ENCODE peak calls at places on chromosome 22, in ten cellular contexts. J, G, Y, E, N, M, K, O, Z and I are unnamed samples.

GRCh38 chr22:44132724-44133123 is 48.0 kb upstream of the PARVG start:
- DNase-seq in J (no peak), G (no peak), Y (peak), E (no peak), N (no peak), M (no peak), K (no peak), O (no peak), Z (no peak), I (no peak)

GRCh38 chr22:49205401-49205800 is 622.3 kb downstream of the BRD1 start:
- DNase-seq in J (no peak), G (no peak), Y (no peak), E (no peak), N (no peak), M (no peak), K (no peak), O (peak), Z (no peak), I (peak)

GRCh38 chr22:24230911-24231656 is 13.8 kb downstream of the GGT5 start:
- DNase-seq in J (peak), G (no peak), Y (peak), E (no peak), N (no peak), M (peak), K (peak), O (peak), Z (no peak), I (no peak)

GRCh38 chr22:27438271-27438980 is 363.1 kb downstream of the MN1 start:
- DNase-seq in J (peak), G (no peak), Y (peak), E (no peak), N (no peak), M (no peak), K (peak), O (peak), Z (peak), I (no peak)

GRCh38 chr22:24875862-24876506 is 70.0 kb downstream of the SGSM1 start:
- DNase-seq in J (no peak), G (peak), Y (no peak), E (peak), N (no peak), M (no peak), K (no peak), O (no peak), Z (no peak), I (peak)

GRCh38 chr22:49324527-49325491 is 502.9 kb downstream of the BRD1 start:
- DNase-seq in J (peak), G (no peak), Y (peak), E (no peak), N (no peak), M (no peak), K (no peak), O (peak), Z (no peak), I (peak)

GRCh38 chr22:35399114-35399677 is 744 bp upstream of the MCM5 start:
- DNase-seq in J (peak), G (no peak), Y (no peak), E (no peak), N (no peak), M (no peak), K (no peak), O (no peak), Z (no peak), I (no peak)

GRCh38 chr22:44096736-44097135 is 72.6 kb downstream of the PARVB start:
- DNase-seq in J (no peak), G (no peak), Y (peak), E (no peak), N (no peak), M (no peak), K (no peak), O (no peak), Z (no peak), I (no peak)

GRCh38 chr22:41969110-41969646 is at the start of gene SEPTIN3:
- DNase-seq in J (peak), G (no peak), Y (no peak), E (no peak), N (no peak), M (no peak), K (no peak), O (no peak), Z (no peak), I (no peak)

GRCh38 chr22:35308480-35308945 is 8.8 kb downstream of the TOM1 start:
- DNase-seq in J (no peak), G (no peak), Y (no peak), E (no peak), N (no peak), M (no peak), K (no peak), O (no peak), Z (no peak), I (no peak)

GRCh38 chr22:48919851-48920589 is 907.7 kb downstream of the BRD1 start:
- DNase-seq in J (no peak), G (no peak), Y (no peak), E (no peak), N (no peak), M (no peak), K (no peak), O (peak), Z (no peak), I (no peak)

GRCh38 chr22:22408731-22409696 is 99.5 kb downstream of the ZNF280B start:
- DNase-seq in J (peak), G (no peak), Y (no peak), E (peak), N (peak), M (no peak), K (peak), O (no peak), Z (peak), I (no peak)
- TF ChIP-seq CTCF in J (peak), G (peak), Y (no peak), E (peak), N (peak), M (no peak), K (peak), O (no peak), Z (peak), I (peak)

GRCh38 chr22:38843716-38844660 is at the start of gene NPTXR:
- DNase-seq in J (peak), G (peak), Y (peak), E (peak), N (no peak), M (peak), K (peak), O (peak), Z (peak), I (peak)
- TF ChIP-seq CTCF in J (no peak), G (no peak), Y (no peak), E (no peak), N (no peak), M (no peak), K (no peak), O (no peak), Z (no peak), I (no peak)

GRCh38 chr22:19476023-19476422 is 3.0 kb downstream of the UFD1 start:
- DNase-seq in J (no peak), G (no peak), Y (no peak), E (no peak), N (no peak), M (no peak), K (no peak), O (no peak), Z (no peak), I (no peak)

GRCh38 chr22:19470010-19470409 is 9.0 kb downstream of the UFD1 start:
- DNase-seq in J (no peak), G (no peak), Y (no peak), E (no peak), N (no peak), M (no peak), K (no peak), O (no peak), Z (no peak), I (no peak)

GRCh38 chr22:19471572-19471971 is 7.4 kb downstream of the UFD1 start:
- DNase-seq in J (no peak), G (no peak), Y (no peak), E (no peak), N (no peak), M (no peak), K (no peak), O (no peak), Z (no peak), I (no peak)

GRCh38 chr22:19472233-19472632 is 6.8 kb downstream of the UFD1 start:
- DNase-seq in J (no peak), G (no peak), Y (no peak), E (no peak), N (no peak), M (no peak), K (no peak), O (no peak), Z (no peak), I (no peak)

DNA sequence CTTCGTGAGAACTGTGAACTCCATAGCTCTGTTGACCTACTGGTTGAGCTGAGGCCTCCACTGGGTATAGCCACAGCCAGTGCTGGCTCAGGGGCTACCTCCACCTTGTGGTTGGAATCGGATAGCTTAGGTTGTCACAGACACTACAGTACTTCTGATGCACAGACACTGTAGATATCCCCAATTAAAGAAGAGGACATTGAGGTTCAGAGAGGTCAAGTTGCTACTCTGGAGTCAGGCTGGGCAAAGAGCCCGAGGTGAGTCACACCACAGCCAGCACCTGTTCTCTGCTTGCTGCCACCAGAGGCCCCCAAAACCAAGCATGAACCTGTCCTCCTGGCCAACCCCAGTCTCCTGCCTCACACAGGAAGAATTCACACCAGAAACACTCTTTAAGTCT is 5.4 kb downstream of the UFD1 start:
- DNase-seq in J (no peak), G (no peak), Y (peak), E (peak), N (no peak), M (no peak), K (no peak), O (no peak), Z (no peak), I (no peak)
- TF ChIP-seq CTCF in J (no peak), G (no peak), Y (peak), E (no peak), N (peak), M (no peak), K (no peak), O (no peak), Z (no peak), I (no peak)

DNA sequence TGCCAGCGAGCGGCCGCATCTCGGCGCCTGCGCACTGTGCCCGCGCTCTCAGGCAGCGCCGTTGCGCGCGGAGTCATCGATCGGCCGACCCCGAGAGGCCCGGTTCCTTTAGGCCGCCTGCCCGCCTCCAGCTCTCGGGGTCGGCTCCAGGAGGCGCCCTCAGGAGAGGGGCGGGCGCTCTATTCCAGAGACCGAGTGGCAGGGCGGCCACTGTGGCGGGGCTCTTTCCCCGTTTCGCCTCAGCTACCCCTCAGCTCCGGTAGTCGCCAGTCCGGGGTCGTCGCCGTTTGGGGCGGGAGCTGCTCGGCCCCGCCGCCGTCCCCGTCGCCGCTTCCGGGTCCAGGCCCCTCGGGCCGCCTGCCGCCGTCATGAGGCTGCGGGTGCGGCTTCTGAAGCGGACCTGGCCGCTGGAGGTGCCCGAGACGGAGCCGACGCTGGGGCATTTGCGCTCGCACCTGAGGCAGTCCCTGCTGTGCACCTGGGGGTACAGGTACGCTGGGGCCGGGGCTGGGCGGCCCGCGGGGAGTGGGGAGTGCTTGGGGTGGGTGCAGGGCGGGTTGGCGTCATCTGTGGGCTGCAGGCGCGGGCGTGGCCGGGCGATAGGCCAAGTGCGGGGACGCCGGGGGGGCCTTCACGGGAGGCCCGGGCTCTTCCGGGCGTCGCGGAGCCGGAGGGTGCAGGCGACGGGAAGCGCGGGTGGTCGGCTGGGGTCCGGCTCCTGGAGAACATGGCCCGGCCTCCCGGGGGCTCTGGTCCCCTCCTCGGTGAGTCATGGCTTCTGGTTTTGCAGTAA is at the start of gene FBXO7:
- DNase-seq in J (peak), G (peak), Y (peak), E (peak), N (peak), M (peak), K (peak), O (peak), Z (peak), I (peak)
- TF ChIP-seq CTCF in J (peak), G (peak), Y (peak), E (no peak), N (peak), M (peak), K (peak), O (no peak), Z (peak), I (no peak)

DNA sequence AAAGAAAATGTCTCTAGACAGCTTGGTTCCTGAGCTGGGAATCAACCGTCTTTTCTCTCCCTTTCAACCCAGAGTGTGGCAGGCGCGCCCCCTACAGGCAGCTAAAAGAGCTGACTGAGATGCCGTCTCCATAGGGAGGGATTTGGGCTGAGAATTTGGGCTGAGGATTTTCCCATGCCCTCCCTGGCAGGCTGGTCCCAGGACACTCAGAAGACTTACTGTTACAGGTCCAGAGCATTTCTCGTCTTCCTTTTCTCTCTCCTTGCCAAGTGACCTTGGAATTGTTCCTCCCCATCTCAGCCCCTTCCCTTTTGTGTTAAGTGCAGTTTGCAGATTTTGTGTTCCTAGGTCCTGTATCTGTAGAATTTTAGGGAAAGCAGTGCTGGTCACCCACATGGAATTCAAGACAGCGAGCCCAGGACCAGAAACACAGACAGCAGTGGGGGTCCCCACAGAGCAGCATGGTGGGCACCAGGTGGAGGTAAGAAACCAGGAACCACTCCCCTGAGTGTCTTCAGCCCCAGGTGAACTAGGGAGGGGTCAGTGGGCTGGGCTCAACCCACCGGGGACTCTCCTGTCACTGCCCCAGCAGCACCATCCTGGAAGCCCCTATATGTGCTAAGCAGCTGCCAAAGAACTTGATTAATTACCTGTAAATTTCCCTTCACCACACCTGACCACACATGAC is 9.9 kb upstream of the IGLL5 start:
- DNase-seq in J (peak), G (peak), Y (no peak), E (peak), N (peak), M (peak), K (peak), O (peak), Z (peak), I (no peak)
- TF ChIP-seq CTCF in J (peak), G (peak), Y (peak), E (peak), N (peak), M (peak), K (peak), O (no peak), Z (peak), I (peak)

GRCh38 chr22:39282642-39283311 is 36.6 kb downstream of the RPL3 start:
- DNase-seq in J (no peak), G (no peak), Y (peak), E (no peak), N (no peak), M (no peak), K (no peak), O (no peak), Z (no peak), I (no peak)
- TF ChIP-seq CTCF in J (no peak), G (peak), Y (no peak), E (no peak), N (no peak), M (no peak), K (no peak), O (no peak), Z (peak), I (no peak)

DNA sequence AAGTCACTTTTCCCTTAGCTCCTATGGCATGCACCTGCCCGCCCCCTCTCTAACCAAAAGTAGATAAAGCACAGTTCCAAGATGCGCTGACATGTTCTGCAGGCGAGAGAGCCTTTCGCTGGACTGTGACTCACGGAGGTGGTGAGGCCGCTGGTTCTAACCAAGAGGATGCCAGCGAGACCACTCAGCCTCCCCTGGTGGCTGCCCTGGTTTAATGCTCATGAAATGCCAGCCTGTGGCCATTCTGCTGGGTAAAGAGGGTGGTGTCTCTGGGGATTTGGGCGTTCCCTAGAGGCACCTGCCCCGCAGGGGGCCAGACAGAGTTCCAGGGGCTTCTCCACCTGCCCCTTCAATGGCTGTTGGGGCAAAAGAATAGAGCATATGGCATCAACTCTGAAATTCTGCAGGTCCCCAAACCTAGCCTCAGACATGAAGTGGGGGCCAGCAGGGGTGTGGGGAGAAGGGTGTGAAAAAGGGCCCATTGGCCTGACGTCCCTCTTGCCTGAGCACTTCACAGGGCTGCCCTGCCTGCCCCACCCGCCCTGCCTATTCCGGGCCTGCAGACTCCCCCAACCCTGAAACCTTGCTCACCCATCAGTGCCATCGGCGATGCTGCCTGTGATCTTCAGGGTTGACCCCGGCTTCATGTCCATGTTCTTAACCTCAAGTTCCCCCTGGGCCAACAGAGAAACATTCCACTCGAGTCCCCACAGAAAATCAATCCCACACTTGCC is 8.5 kb downstream of the LGALS2 start:
- DNase-seq in J (peak), G (peak), Y (no peak), E (peak), N (no peak), M (no peak), K (peak), O (no peak), Z (peak), I (no peak)
- TF ChIP-seq CTCF in J (peak), G (peak), Y (no peak), E (no peak), N (peak), M (no peak), K (peak), O (no peak), Z (peak), I (no peak)

DNA sequence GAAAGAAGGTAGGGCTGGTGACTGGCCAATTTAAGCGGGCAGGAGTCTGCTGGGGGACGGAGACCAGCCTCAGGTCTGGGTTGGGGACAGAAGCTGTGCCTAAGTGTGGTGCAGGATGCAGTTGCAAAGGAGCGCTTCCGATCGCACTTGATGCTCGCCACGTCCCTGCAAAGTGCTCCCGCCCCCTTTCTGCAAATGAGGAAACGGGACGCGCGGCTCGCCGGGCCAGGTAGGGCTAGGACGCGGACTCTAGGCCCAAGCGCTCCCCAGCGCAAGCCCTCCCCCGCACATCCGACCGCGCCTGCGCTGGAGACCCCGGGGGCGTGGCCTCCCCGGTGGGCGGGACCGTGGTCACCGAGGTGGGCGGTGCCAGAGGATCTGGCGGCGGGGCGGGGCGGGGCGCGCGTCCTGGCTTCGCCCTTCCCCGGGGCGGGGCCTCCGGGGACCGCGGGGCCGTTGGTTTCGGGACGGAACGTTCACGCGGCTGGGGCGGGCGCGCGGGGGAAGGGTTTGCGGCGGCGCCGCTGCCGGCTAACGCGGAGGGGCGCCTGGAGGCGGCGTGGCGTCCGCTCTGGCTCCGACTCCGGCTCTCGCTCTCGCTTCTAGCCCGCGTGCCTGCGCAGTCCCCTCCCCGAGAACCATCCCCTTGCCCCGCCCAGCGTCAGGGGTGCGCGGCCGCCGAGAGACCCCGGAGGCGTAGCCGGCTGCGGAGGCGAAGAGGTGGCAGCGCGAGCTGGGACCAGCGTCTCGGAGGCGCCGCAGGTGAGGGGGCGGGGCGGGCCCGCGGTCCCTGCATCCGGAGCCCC is at the start of gene FAM118A:
- DNase-seq in J (peak), G (peak), Y (peak), E (peak), N (peak), M (peak), K (peak), O (peak), Z (peak), I (peak)
- TF ChIP-seq CTCF in J (no peak), G (no peak), Y (no peak), E (no peak), N (no peak), M (no peak), K (no peak), O (no peak), Z (peak), I (no peak)

DNA sequence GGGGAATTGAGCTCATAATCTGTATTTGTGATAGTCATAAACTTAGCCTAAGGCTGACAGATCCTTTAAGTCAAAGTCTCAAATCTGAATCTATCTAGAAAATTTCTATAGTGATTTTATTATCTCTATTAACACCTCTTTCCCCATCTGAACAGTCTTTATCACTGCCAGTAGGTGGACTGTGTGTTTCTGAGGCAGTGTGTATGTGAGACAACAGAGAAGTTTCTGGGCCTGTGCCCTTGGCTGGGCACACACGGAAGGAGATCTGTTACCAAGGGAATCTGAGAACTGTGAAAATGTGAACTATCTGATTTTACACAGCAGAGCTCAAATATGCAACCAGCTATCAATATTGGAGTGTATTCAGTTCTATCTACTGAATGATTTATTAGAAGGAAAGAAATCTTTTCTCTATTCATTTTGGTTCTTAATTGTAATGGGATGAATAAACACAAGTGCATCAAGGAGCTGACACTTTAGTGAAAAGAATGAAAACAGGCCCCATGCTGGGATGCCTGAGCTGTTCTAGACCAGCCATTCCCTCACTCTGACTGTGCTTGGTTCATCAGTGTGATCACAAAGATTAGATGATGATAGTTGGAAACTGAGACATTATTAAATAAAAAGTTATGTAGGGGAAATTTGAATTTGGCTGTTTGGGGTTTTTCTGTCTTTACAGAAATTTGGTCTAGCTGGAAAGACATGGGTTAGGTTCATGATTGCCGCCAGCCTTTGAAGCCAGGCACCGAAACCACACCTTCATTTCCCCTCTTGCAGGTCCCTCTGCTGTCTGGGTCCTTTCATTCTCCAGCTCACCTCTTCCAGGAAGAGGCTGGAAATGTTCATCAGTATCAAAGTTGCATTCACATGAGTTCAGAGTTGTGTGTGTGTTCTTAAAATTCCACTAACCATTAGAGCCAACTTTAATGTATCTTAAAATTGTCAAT is 68.1 kb downstream of the LIF start:
- DNase-seq in J (no peak), G (no peak), Y (no peak), E (no peak), N (no peak), M (no peak), K (peak), O (no peak), Z (no peak), I (no peak)
- TF ChIP-seq CTCF in J (peak), G (no peak), Y (no peak), E (no peak), N (no peak), M (no peak), K (peak), O (no peak), Z (no peak), I (no peak)